ENCODE peak calls at places on chromosomes 13 and 19, in seven cellular contexts. O, M, P, W, K, N and E are unnamed samples.

GRCh38 chr13:49220035-49220855 is at the start of gene MLNR:
- DNase-seq in K (no peak), P (peak; percentile 86), O (no peak), M (peak; percentile 49), W (no peak), N (no peak), E (no peak)

GRCh38 chr13:57286511-57287098 is 119.6 kb downstream of the PRR20E start:
- DNase-seq in P (peak; percentile 1), W (no peak), K (no peak), N (no peak), O (no peak), M (no peak), E (peak; percentile 65)

GRCh38 chr19:3274245-3275067 is 50.0 kb downstream of the CELF5 start:
- DNase-seq in W (no peak), N (no peak), M (no peak), P (no peak), O (no peak), K (no peak), E (no peak)

GRCh38 chr13:33409673-33410072 is 124.1 kb upstream of the STARD13 start:
- DNase-seq in P (no peak), W (no peak), K (no peak), N (no peak), M (no peak), O (no peak), E (no peak)

GRCh38 chr19:43755256-43755801 is 567 bp upstream of the SMG9 start:
- DNase-seq in N (peak; percentile 86), K (peak; percentile 78), P (peak; percentile 87), M (no peak), W (peak; percentile 77), O (peak; percentile 90), E (peak; percentile 87)

GRCh38 chr19:28598861-28599260 is 614.1 kb downstream of the UQCRFS1 start:
- DNase-seq in P (no peak), W (no peak), N (no peak), O (no peak), K (no peak), M (no peak), E (no peak)

GRCh38 chr19:55459551-55459949 is 1.9 kb downstream of the ISOC2 start:
- DNase-seq in M (no peak), N (no peak), K (no peak), O (no peak), W (no peak), P (no peak), E (no peak)

GRCh38 chr19:4362871-4363545 is 19.6 kb downstream of the MPND start:
- DNase-seq in O (no peak), P (no peak), N (no peak), K (no peak), W (no peak), M (no peak), E (no peak)

GRCh38 chr13:67106502-67107057 is 123.6 kb downstream of the PCDH9 start:
- DNase-seq in P (no peak), K (no peak), W (no peak), O (no peak), M (no peak), N (no peak), E (no peak)

GRCh38 chr19:1211494-1212234 is 6.1 kb downstream of the STK11 start:
- DNase-seq in W (no peak), O (no peak), N (peak; percentile 64), K (no peak), M (no peak), P (no peak), E (no peak)

GRCh38 chr13:98041081-98041820 is 87.8 kb downstream of the IPO5 start:
- DNase-seq in K (no peak), W (no peak), M (no peak), P (no peak), N (no peak), O (no peak), E (no peak)

GRCh38 chr19:18875726-18876125 is 20.2 kb downstream of the CERS1 start:
- DNase-seq in N (no peak), M (no peak), W (no peak), P (no peak), O (no peak), K (no peak), E (no peak)

GRCh38 chr19:18424122-18424889 is 5.1 kb downstream of the SSBP4 start:
- DNase-seq in N (no peak), W (no peak), K (no peak), P (no peak), O (no peak), M (no peak), E (no peak)

GRCh38 chr19:45863840-45864628 is at the start of gene FOXA3:
- DNase-seq in M (peak; percentile 85), N (peak; percentile 81), P (peak; percentile 87), O (peak; percentile 85), W (no peak), K (no peak), E (no peak)

GRCh38 chr19:30691767-30692516 is 319.8 kb downstream of the ZNF536 start:
- DNase-seq in M (no peak), K (no peak), N (no peak), W (no peak), P (peak; percentile 66), O (no peak), E (no peak)

GRCh38 chr19:2081873-2082810 is 14.0 kb downstream of the MOB3A start:
- DNase-seq in O (peak; percentile 64), K (peak; percentile 81), N (peak; percentile 50), P (peak; percentile 28), W (no peak), M (no peak), E (no peak)

GRCh38 chr19:49808762-49809154 is 4.3 kb downstream of the FUZ start:
- DNase-seq in W (peak; percentile 98), M (peak; percentile 91), P (peak; percentile 99), K (no peak), O (peak; percentile 95), N (peak; percentile 96), E (peak; percentile 99)
- TF ChIP-seq POLR2AphosphoS5 in W (no peak), M (no peak), P (no peak), K (no peak), O (peak; percentile 25), N (no peak), E (no peak)

GRCh38 chr13:89407357-89407756 is 1736.2 kb downstream of the SLITRK5 start:
- DNase-seq in O (no peak), M (no peak), W (no peak), P (no peak), N (no peak), K (no peak), E (no peak)
- TF ChIP-seq POLR2AphosphoS5 in O (no peak), M (no peak), W (no peak), P (no peak), N (no peak), K (no peak), E (no peak)

DNA sequence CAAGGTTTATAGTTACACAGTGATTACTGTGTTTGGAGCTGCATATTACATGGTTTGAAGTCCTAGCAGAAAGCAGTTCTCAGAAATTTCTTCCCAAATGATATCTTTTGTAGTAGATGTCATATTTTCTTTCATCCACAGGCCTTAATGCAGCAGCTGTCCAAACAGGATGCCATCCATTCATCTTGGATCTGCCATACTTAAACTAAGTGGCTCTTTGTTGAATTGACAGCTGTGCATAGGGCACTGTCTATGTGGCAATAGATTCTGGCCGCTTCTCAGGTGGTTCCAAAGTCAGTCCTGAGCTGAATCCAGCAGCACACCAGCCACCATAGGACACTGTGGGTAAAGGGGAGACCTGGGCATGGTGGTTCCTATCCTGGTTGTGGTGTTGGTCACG is 41.6 kb upstream of the SPRY2 start:
- DNase-seq in N (no peak), K (no peak), P (no peak), W (no peak), M (no peak), O (no peak), E (no peak)
- TF ChIP-seq POLR2AphosphoS5 in N (no peak), K (no peak), P (no peak), W (no peak), M (no peak), O (no peak), E (no peak)

GRCh38 chr13:44394649-44395048 is 21.0 kb downstream of the SERP2 start:
- DNase-seq in W (no peak), N (no peak), K (no peak), P (peak; percentile 46), M (no peak), O (no peak), E (no peak)
- TF ChIP-seq POLR2AphosphoS5 in W (no peak), N (no peak), K (no peak), P (no peak), M (no peak), O (no peak), E (no peak)

GRCh38 chr19:38917921-38918491 is 6.0 kb upstream of the CCER2 start:
- DNase-seq in W (no peak), M (peak; percentile 13), K (no peak), N (no peak), P (peak; percentile 65), O (no peak), E (no peak)
- TF ChIP-seq POLR2AphosphoS5 in W (no peak), M (no peak), K (no peak), N (no peak), P (no peak), O (no peak), E (no peak)

GRCh38 chr13:35474551-35474950 is 1.9 kb downstream of the MAB21L1 start:
- DNase-seq in N (no peak), P (no peak), O (no peak), W (no peak), K (no peak), M (no peak), E (no peak)
- TF ChIP-seq POLR2AphosphoS5 in N (no peak), P (peak; percentile 53), O (no peak), W (no peak), K (no peak), M (no peak), E (no peak)